ENCODE peak calls at places on chromosomes 12 and 14, in six cellular contexts. O is thyroid gland, Y is mucosa of descending colon, V is mammary epithelial cell, I is astrocyte, E is body of pancreas. X is an unnamed sample.
A peak's percentile ranks its signal among the peaks of the same experiment; 100 is the strongest.

GRCh38 chr12:52800259-52800917 is 4.5 kb upstream of the KRT3 start:
- DNase-seq in O (no peak), Y (no peak), V (no peak), I (no peak), E (no peak), X (no peak)

GRCh38 chr12:75549989-75550388 is 38.6 kb upstream of the KRR1 start:
- DNase-seq in O (no peak), Y (no peak), V (no peak), I (no peak), E (no peak), X (no peak)

GRCh38 chr12:110039085-110039807 is 9.1 kb downstream of the C12orf76 start:
- DNase-seq in O (peak; percentile 69), Y (peak; percentile 52), V (peak; percentile 76), I (peak; percentile 94), E (peak; percentile 46), X (peak; percentile 91)

GRCh38 chr12:40602562-40602961 is 89.7 kb upstream of the CNTN1 start:
- DNase-seq in O (no peak), Y (no peak), V (no peak), I (no peak), E (no peak), X (no peak)

GRCh38 chr12:64088431-64089349 is 133.4 kb downstream of the KICS2 start:
- DNase-seq in O (peak; percentile 80), Y (no peak), V (peak; percentile 93), I (peak; percentile 96), E (peak; percentile 83), X (peak; percentile 97)

GRCh38 chr14:102295301-102295700 is 9.7 kb downstream of the MOK start:
- DNase-seq in O (no peak), Y (no peak), V (no peak), I (peak; percentile 45), E (no peak), X (no peak)

GRCh38 chr12:89373772-89374572 is 21.7 kb upstream of the DUSP6 start:
- DNase-seq in O (peak; percentile 20), Y (no peak), V (peak; percentile 81), I (peak; percentile 92), E (peak; percentile 25), X (peak; percentile 88)

GRCh38 chr12:12405882-12406281 is 49.0 kb downstream of the BORCS5 start:
- DNase-seq in O (peak; percentile 72), Y (peak; percentile 78), V (peak; percentile 20), I (no peak), E (peak; percentile 94), X (no peak)

GRCh38 chr12:5960783-5961182 is 15.7 kb upstream of the ANO2 start:
- DNase-seq in O (no peak), Y (no peak), V (no peak), I (no peak), E (no peak), X (no peak)

GRCh38 chr12:106066051-106066705 is 72.6 kb downstream of the NUAK1 start:
- DNase-seq in O (no peak), Y (no peak), V (no peak), I (no peak), E (no peak), X (no peak)

GRCh38 chr14:57576498-57576897 is 82.8 kb upstream of the CCDC198 start:
- DNase-seq in O (no peak), Y (no peak), V (no peak), I (no peak), E (no peak), X (no peak)
- TF ChIP-seq CTCF in O (no peak), Y (no peak), V (no peak), I (no peak), E (no peak), X (no peak)

GRCh38 chr12:4809013-4809448 is 88.8 kb downstream of the GALNT8 start:
- DNase-seq in O (no peak), Y (no peak), V (no peak), I (peak; percentile 27), E (peak; percentile 11), X (no peak)
- H3K4me3 ChIP-seq in O (no peak overlapping the region), Y (no peak overlapping the region), V (no peak overlapping the region), I (peak overlapping the region; percentile 56), E (no peak overlapping the region), X (no peak overlapping the region)

GRCh38 chr12:62817556-62818271 is 117.2 kb downstream of the PPM1H start:
- DNase-seq in O (no peak), Y (no peak), V (peak; percentile 11), I (peak; percentile 88), E (no peak), X (no peak)
- TF ChIP-seq CTCF in O (no peak), Y (no peak), V (no peak), I (no peak), E (no peak), X (peak; percentile 3)

DNA sequence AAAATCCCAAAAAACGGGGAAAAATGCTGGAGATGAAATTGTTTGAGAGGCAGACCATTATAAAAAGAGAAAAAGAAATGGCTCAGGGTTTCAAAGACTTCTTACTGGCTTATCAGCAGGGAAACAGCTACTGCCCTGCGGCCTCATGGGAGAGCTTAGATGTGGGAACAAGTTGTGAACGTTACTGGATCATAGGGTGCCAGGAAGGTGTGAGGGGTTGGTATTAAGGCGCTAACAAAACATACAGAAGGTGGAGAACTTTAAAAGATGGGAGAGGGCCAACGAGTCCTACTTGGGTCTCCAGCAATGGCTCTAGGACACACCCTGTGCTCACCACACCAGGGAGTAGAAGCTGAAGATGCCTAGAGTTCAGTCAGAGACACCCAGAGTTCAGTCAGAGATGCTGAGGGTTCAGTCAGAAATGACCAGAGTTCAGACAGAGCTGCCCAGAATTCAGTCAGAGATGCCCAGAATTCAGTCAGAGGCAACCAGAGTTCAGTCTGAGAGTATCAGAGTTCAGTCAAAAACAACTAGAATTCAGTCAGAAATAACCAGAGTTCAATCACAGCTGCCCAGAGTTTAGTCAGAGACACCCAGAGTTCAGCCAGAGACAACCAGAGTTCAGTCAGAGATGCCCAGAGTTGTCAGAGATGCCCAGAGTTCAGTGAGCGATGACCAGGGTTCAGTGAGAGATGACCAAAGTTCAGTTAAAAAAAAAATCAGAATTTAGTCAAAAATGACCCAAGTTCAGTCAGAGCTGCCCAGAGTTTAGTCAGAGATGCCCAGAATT is 1103.6 kb downstream of the BCL11B start:
- DNase-seq in O (no peak), Y (no peak), V (no peak), I (no peak), E (no peak), X (no peak)
- H3K4me3 ChIP-seq in O (no peak overlapping the region), Y (no peak overlapping the region), V (no peak overlapping the region), I (no peak overlapping the region), E (no peak overlapping the region), X (no peak overlapping the region)

GRCh38 chr12:69633061-69633460 is 22.4 kb upstream of the LRRC10 start:
- DNase-seq in O (no peak), Y (no peak), V (no peak), I (no peak), E (no peak), X (no peak)

DNA sequence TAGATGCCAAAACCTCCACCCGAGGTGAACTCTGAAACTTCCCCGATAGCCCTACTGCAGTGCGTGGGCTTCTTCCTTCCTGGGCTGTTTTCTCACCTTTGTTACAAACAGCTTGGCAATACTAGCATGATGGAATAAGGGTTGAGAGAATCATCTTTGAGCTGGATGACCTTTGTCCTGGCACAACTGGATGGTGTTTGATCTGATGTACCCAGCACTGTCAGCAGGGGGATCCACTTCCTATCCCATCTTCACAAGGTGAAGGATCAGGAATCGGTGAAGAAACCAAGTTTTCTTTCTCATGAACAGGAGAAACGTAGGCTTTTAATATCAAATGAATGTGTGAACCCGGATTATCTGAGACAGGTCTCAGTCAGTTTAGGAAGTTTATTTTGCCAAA is 19.5 kb upstream of the LRRC10 start:
- DNase-seq in O (no peak), Y (no peak), V (no peak), I (no peak), E (no peak), X (peak; percentile 10)
- TF ChIP-seq CTCF in O (no peak), Y (no peak), V (peak; percentile 37), I (no peak), E (no peak), X (no peak)

DNA sequence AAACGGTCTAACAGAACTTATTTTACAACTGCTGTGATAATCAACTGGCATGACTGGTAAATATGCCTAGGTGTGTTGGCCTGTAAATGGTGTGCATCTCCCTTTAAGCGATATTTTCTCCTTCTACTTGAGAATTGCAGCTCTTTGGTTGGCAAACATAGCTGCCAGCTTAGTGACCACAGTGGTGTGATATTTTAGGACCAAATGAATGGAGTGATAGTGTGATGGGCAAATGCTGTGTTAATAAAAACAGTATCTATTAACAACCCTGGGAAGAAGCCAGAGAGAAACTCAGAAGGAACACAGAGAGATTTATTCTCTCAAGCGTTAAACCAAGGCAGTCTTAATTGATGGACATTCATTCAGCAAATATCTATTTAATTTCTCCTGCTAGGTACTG is 278.4 kb downstream of the AACS start:
- DNase-seq in O (no peak), Y (no peak), V (no peak), I (no peak), E (no peak), X (no peak)
- H3K4me3 ChIP-seq in O (no peak overlapping the region), Y (no peak overlapping the region), V (no peak overlapping the region), I (no peak overlapping the region), E (no peak overlapping the region), X (no peak overlapping the region)

GRCh38 chr12:32947203-32947795 is 50.7 kb upstream of the PKP2 start:
- DNase-seq in O (no peak), Y (no peak), V (peak; percentile 34), I (no peak), E (no peak), X (no peak)
- TF ChIP-seq CTCF in O (no peak), Y (no peak), V (peak; percentile 36), I (no peak), E (no peak), X (no peak)

GRCh38 chr14:52329678-52330376 is 15.7 kb downstream of the PTGER2 start:
- DNase-seq in O (no peak), Y (no peak), V (no peak), I (no peak), E (no peak), X (no peak)
- H3K4me3 ChIP-seq in O (no peak overlapping the region), Y (no peak overlapping the region), V (no peak overlapping the region), I (no peak overlapping the region), E (no peak overlapping the region), X (no peak overlapping the region)

DNA sequence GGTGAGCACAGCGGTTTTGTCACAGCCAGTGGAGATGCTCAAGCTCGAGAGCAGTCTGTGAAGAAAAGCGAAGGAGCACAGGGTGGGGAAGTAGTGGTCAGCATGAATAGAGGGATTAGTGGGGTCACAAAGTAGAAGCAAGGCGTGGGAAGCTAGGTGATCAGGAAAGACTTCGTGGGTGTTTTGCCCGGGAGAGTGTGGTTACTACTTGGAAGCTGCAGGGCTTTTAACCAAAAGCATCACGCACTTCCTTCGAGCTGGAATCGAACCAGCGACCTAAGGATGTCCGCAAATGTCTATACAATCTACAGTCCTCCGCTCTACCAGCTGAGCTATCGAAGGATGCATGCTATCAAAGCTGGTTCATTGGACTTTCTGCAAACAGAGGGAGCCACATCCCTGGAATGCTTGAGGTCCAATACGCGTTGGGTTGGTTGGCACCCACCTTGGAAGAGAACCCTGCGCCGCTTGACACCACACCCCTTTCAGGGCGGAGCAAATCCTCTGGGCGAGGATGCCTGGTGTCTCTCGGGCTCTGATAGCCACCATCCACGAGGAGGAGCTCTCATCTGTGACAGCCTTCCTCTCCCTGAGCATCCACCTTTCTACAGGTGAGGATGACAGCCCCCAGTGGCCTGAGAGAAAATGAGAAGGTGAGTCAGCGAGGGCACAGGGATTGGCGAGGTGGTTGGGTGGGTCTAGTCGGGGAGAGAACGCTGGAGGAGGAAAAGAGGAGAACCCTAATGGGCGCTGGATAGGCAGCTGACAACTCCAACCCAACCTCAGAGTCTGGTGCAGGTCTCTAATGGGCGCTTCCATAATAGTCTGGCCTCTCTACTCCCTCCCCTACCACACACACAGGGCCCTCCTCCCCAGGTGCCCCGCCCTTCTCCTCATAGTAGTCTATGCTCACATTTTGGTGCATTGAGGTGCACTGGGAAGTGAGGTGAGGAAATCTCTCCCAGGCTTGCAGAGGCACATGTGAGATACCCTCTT is 16.0 kb upstream of the OR6S1 start:
- DNase-seq in O (no peak), Y (no peak), V (peak; percentile 41), I (no peak), E (no peak), X (no peak)
- TF ChIP-seq CTCF in O (no peak), Y (no peak), V (peak; percentile 50), I (no peak), E (no peak), X (no peak)

X was measured in foreskin fibroblast.